ENCODE peak calls at places on chromosomes 2 and 18, in five cellular contexts. P is upper lobe of right lung, F is AG04450, Q is immature natural killer cell, E is GM19239. Y is an unnamed sample.

GRCh38 chr2:73907840-73908452 is 15.1 kb downstream of the ACTG2 start:
- DNase-seq in P (no peak), F (no peak), Q (peak; percentile 40), E (peak; percentile 42), Y (peak; percentile 37)

GRCh38 chr2:97936199-97936598 is 59.5 kb downstream of the TMEM131 start:
- DNase-seq in P (no peak), F (no peak), Q (no peak), E (no peak), Y (peak; percentile 25)

GRCh38 chr2:8907764-8908163 is 70.4 kb upstream of the KIDINS220 start:
- DNase-seq in P (no peak), F (no peak), Q (no peak), E (no peak), Y (no peak)

GRCh38 chr2:128311755-128312341 is 6.8 kb downstream of the HS6ST1 start:
- DNase-seq in P (no peak), F (no peak), Q (no peak), E (no peak), Y (no peak)

GRCh38 chr18:24402209-24402785 is 4.7 kb upstream of the OSBPL1A start:
- DNase-seq in P (no peak), F (no peak), Q (no peak), E (no peak), Y (no peak)

GRCh38 chr18:27762054-27762453 is 414.9 kb downstream of the CDH2 start:
- DNase-seq in P (no peak), F (no peak), Q (no peak), E (no peak), Y (no peak)

GRCh38 chr2:177314722-177315264 is 50.3 kb upstream of the NFE2L2 start:
- DNase-seq in P (no peak), F (no peak), Q (no peak), E (no peak), Y (no peak)

GRCh38 chr2:10524341-10524740 is 76.2 kb upstream of the ODC1 start:
- DNase-seq in P (no peak), F (no peak), Q (no peak), E (no peak), Y (no peak)

GRCh38 chr2:241844066-241844728 is 14.5 kb downstream of the PDCD1 start:
- DNase-seq in P (peak; percentile 85), F (no peak), Q (peak; percentile 85), E (peak; percentile 82), Y (no peak)

GRCh38 chr2:169108098-169108884 is 38.9 kb downstream of the DHRS9 start:
- DNase-seq in P (no peak), F (no peak), Q (no peak), E (no peak), Y (no peak)

GRCh38 chr2:238489431-238489830 is 62.7 kb downstream of the ASB1 start:
- DNase-seq in P (no peak), F (no peak), Q (no peak), E (no peak), Y (no peak)

GRCh38 chr18:21341141-21341540 is 99.1 kb downstream of the GREB1L start:
- DNase-seq in P (no peak), F (no peak), Q (no peak), E (no peak), Y (no peak)

GRCh38 chr18:54090856-54091255 is 133.6 kb downstream of the MBD2 start:
- DNase-seq in P (no peak), F (no peak), Q (no peak), E (no peak), Y (no peak)

GRCh38 chr2:189253841-189254240 is 74.3 kb upstream of the COL5A2 start:
- DNase-seq in P (no peak), F (no peak), Q (no peak), E (no peak), Y (no peak)

GRCh38 chr2:239035361-239035814 is 187.5 kb downstream of the TWIST2 start:
- DNase-seq in P (peak; percentile 76), F (no peak), Q (peak; percentile 53), E (peak; percentile 85), Y (no peak)

GRCh38 chr2:138564586-138565250 is 63.1 kb downstream of the SPOPL start:
- DNase-seq in P (no peak), F (no peak), Q (no peak), E (no peak), Y (no peak)

GRCh38 chr2:164371916-164372315 is 249.4 kb downstream of the GRB14 start:
- DNase-seq in P (no peak), F (no peak), Q (no peak), E (no peak), Y (no peak)

GRCh38 chr2:233693963-233694362 is 1.3 kb downstream of the UGT1A6 start:
- DNase-seq in P (no peak), F (no peak), Q (no peak), E (no peak), Y (no peak)

GRCh38 chr2:55045685-55046221 is 4.5 kb downstream of the RTN4 start:
- DNase-seq in P (no peak), F (no peak), Q (no peak), E (no peak), Y (peak; percentile 25)

GRCh38 chr2:7943446-7943845 is 738.4 kb upstream of the ID2 start:
- DNase-seq in P (no peak), F (no peak), Q (no peak), E (no peak), Y (no peak)

GRCh38 chr2:165675551-165675968 is 118.5 kb downstream of the GALNT3 start:
- DNase-seq in P (no peak), F (no peak), Q (no peak), E (no peak), Y (no peak)

GRCh38 chr2:44433841-44434240 is 72.1 kb downstream of the CAMKMT start:
- DNase-seq in P (no peak), F (no peak), Q (no peak), E (no peak), Y (no peak)

GRCh38 chr2:228768818-228769217 is 502.3 kb downstream of the PID1 start:
- DNase-seq in P (no peak), F (peak; percentile 6), Q (no peak), E (no peak), Y (no peak)

GRCh38 chr18:49544362-49544761 is 17.5 kb upstream of the LIPG start:
- DNase-seq in P (no peak), F (no peak), Q (no peak), E (no peak), Y (no peak)

GRCh38 chr18:37392648-37393047 is 172.9 kb downstream of the CELF4 start:
- DNase-seq in P (no peak), F (no peak), Q (no peak), E (no peak), Y (no peak)

GRCh38 chr2:237563816-237564215 is 2.6 kb upstream of the PRLH start:
- DNase-seq in P (peak; percentile 77), F (no peak), Q (no peak), E (no peak), Y (no peak)

GRCh38 chr18:28357785-28358401 is 181.0 kb upstream of the CDH2 start:
- DNase-seq in P (no peak), F (no peak), Q (no peak), E (no peak), Y (peak; percentile 38)

GRCh38 chr2:211611061-211611518 is 927.5 kb downstream of the ERBB4 start:
- DNase-seq in P (no peak), F (no peak), Q (no peak), E (no peak), Y (peak; percentile 51)

GRCh38 chr18:2797951-2798350 is 48.9 kb upstream of the EMILIN2 start:
- DNase-seq in P (no peak), F (no peak), Q (no peak), E (no peak), Y (no peak)

GRCh38 chr18:48879008-48879431 is 71.7 kb downstream of the SMAD7 start:
- DNase-seq in P (peak; percentile 81), F (no peak), Q (no peak), E (no peak), Y (no peak)

GRCh38 chr2:218815244-218815637 is 16.4 kb downstream of the PRKAG3 start:
- DNase-seq in P (no peak), F (no peak), Q (no peak), E (no peak), Y (no peak)

GRCh38 chr2:234451852-234452625 is 44.8 kb downstream of the ARL4C start:
- DNase-seq in P (no peak), F (peak; percentile 87), Q (no peak), E (no peak), Y (no peak)